ENCODE peak calls at places on chromosomes 2 and 18, in eight cellular contexts. E is lung, Y is adrenal gland, L is MM.1S, K is aorta, W is PC-9, F is SK-N-MC, I is dorsolateral prefrontal cortex. S is an unnamed sample.

GRCh38 chr18:52353589-52353988 is 13.6 kb downstream of the DCC start:
- DNase-seq in E (no peak), Y (no peak), L (no peak), K (no peak), W (no peak), F (no peak), I (peak), S (no peak)

GRCh38 chr18:4455113-4455811 is at the start of gene DLGAP1:
- DNase-seq in E (peak), Y (peak), L (peak), K (peak), W (no peak), F (no peak), I (peak), S (no peak)

GRCh38 chr2:138364554-138365162 is 136.9 kb upstream of the SPOPL start:
- DNase-seq in E (no peak), Y (no peak), L (no peak), K (no peak), W (no peak), F (no peak), I (no peak), S (no peak)

GRCh38 chr2:226984461-226985226 is 148.8 kb downstream of the RHBDD1 start:
- DNase-seq in E (no peak), Y (no peak), L (peak), K (no peak), W (no peak), F (no peak), I (no peak), S (no peak)

GRCh38 chr2:32756074-32756727 is 128.4 kb downstream of the TTC27 start:
- DNase-seq in E (no peak), Y (no peak), L (peak), K (no peak), W (no peak), F (no peak), I (no peak), S (no peak)

GRCh38 chr2:217988840-217989204 is 14.0 kb downstream of the TNS1 start:
- DNase-seq in E (no peak), Y (no peak), L (no peak), K (no peak), W (peak), F (no peak), I (no peak), S (no peak)

GRCh38 chr18:12652861-12653401 is 5.0 kb downstream of the SPIRE1 start:
- DNase-seq in E (no peak), Y (peak), L (peak), K (no peak), W (no peak), F (no peak), I (no peak), S (no peak)

GRCh38 chr2:227141301-227141700 is 22.7 kb downstream of the COL4A4 start:
- DNase-seq in E (no peak), Y (no peak), L (no peak), K (no peak), W (no peak), F (no peak), I (no peak), S (no peak)

GRCh38 chr2:229342376-229342775 is 71.3 kb upstream of the PID1 start:
- DNase-seq in E (peak), Y (peak), L (no peak), K (peak), W (no peak), F (no peak), I (no peak), S (no peak)

GRCh38 chr2:168427451-168427850 is 28.6 kb upstream of the CERS6 start:
- DNase-seq in E (no peak), Y (no peak), L (no peak), K (no peak), W (no peak), F (no peak), I (no peak), S (no peak)

GRCh38 chr2:196718394-196718793 is 78.9 kb downstream of the CCDC150 start:
- DNase-seq in E (no peak), Y (no peak), L (no peak), K (no peak), W (no peak), F (no peak), I (no peak), S (no peak)

GRCh38 chr18:3380384-3380961 is 69.5 kb upstream of the TGIF1 start:
- DNase-seq in E (no peak), Y (no peak), L (no peak), K (no peak), W (peak), F (no peak), I (no peak), S (no peak)

GRCh38 chr18:8389391-8390340 is 219.6 kb upstream of the RAB12 start:
- DNase-seq in E (peak), Y (peak), L (peak), K (peak), W (peak), F (peak), I (peak), S (no peak)

GRCh38 chr2:44769349-44770005 is 172.0 kb upstream of the SIX3 start:
- DNase-seq in E (no peak), Y (no peak), L (no peak), K (no peak), W (no peak), F (no peak), I (no peak), S (no peak)

GRCh38 chr2:120712180-120712678 is 23.4 kb upstream of the GLI2 start:
- DNase-seq in E (no peak), Y (no peak), L (no peak), K (no peak), W (no peak), F (no peak), I (no peak), S (no peak)

GRCh38 chr18:47883771-47884413 is 46.6 kb downstream of the SMAD2 start:
- DNase-seq in E (no peak), Y (peak), L (no peak), K (no peak), W (peak), F (no peak), I (no peak), S (no peak)

GRCh38 chr2:119422521-119422920 is 9.1 kb upstream of the TMEM37 start:
- DNase-seq in E (no peak), Y (no peak), L (no peak), K (no peak), W (no peak), F (no peak), I (no peak), S (no peak)

GRCh38 chr2:58240595-58240937 is 559 bp downstream of the FANCL start:
- DNase-seq in E (no peak), Y (no peak), L (peak), K (no peak), W (no peak), F (no peak), I (no peak), S (no peak)

GRCh38 chr2:70091816-70092215 is 4.5 kb downstream of the PCBP1 start:
- DNase-seq in E (no peak), Y (no peak), L (no peak), K (no peak), W (no peak), F (no peak), I (no peak), S (no peak)

GRCh38 chr2:63064197-63064596 is 13.6 kb downstream of the OTX1 start:
- DNase-seq in E (no peak), Y (no peak), L (no peak), K (no peak), W (no peak), F (no peak), I (no peak), S (no peak)

GRCh38 chr2:158325031-158325781 is 131.3 kb downstream of the CCDC148 start:
- DNase-seq in E (no peak), Y (no peak), L (no peak), K (no peak), W (no peak), F (no peak), I (no peak), S (no peak)

GRCh38 chr18:80109676-80110078 is 615 bp downstream of the ADNP2 start:
- DNase-seq in E (no peak), Y (peak), L (no peak), K (peak), W (no peak), F (no peak), I (no peak), S (no peak)

GRCh38 chr18:49052891-49053644 is 102.3 kb upstream of the SMAD7 start:
- DNase-seq in E (no peak), Y (no peak), L (no peak), K (no peak), W (peak), F (no peak), I (no peak), S (no peak)

GRCh38 chr2:64532030-64532429 is 7.9 kb downstream of the AFTPH start:
- DNase-seq in E (no peak), Y (no peak), L (no peak), K (no peak), W (no peak), F (no peak), I (no peak), S (no peak)

GRCh38 chr18:48938827-48939367 is 11.9 kb downstream of the SMAD7 start:
- DNase-seq in E (no peak), Y (no peak), L (no peak), K (no peak), W (no peak), F (no peak), I (no peak), S (no peak)

GRCh38 chr2:180519276-180519675 is 461.1 kb upstream of the UBE2E3 start:
- DNase-seq in E (no peak), Y (no peak), L (peak), K (no peak), W (peak), F (no peak), I (no peak), S (no peak)

GRCh38 chr2:212941361-212941760 is 210.1 kb downstream of the IKZF2 start:
- DNase-seq in E (no peak), Y (no peak), L (no peak), K (no peak), W (no peak), F (no peak), I (no peak), S (no peak)

GRCh38 chr2:44560352-44560751 is 198.6 kb downstream of the CAMKMT start:
- DNase-seq in E (no peak), Y (peak), L (peak), K (no peak), W (peak), F (no peak), I (no peak), S (no peak)

GRCh38 chr2:41967426-41968181 is 80.2 kb upstream of the PKDCC start:
- DNase-seq in E (peak), Y (no peak), L (no peak), K (peak), W (no peak), F (no peak), I (peak), S (peak)

GRCh38 chr2:119741868-119742267 is 17.9 kb upstream of the PTPN4 start:
- DNase-seq in E (no peak), Y (no peak), L (no peak), K (no peak), W (no peak), F (no peak), I (no peak), S (no peak)

GRCh38 chr18:37654034-37654433 is 88.4 kb upstream of the CELF4 start:
- DNase-seq in E (no peak), Y (no peak), L (no peak), K (no peak), W (no peak), F (no peak), I (no peak), S (no peak)

GRCh38 chr2:70029814-70030409 is 57.4 kb upstream of the PCBP1 start:
- DNase-seq in E (peak), Y (peak), L (peak), K (peak), W (peak), F (peak), I (peak), S (peak)

DNA sequence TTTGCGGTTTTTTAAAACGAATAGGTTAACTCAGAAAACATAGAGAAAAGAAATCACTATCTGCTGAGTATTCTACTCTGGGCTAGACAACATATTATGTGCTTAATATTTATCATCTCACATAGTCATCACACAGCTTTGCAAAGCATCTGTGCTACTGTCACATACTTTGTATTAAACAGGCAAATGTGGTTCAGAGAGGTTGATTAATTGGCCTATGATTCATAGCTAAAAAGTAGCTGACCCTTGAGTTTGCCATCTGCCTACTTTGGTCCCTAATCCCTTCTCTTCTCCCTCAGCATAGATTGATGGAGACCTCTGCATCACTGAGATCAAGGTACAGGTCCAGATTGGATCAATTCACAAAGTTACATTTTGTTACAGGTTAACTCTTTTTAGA is 21.4 kb downstream of the ANKRD30B start:
- DNase-seq in E (no peak), Y (no peak), L (no peak), K (no peak), W (no peak), F (no peak), I (no peak), S (no peak)
- H3K27ac ChIP-seq in E (no peak), Y (no peak), L (no peak), K (no peak), W (no peak), F (no peak), I (no peak), S (no peak)

DNA sequence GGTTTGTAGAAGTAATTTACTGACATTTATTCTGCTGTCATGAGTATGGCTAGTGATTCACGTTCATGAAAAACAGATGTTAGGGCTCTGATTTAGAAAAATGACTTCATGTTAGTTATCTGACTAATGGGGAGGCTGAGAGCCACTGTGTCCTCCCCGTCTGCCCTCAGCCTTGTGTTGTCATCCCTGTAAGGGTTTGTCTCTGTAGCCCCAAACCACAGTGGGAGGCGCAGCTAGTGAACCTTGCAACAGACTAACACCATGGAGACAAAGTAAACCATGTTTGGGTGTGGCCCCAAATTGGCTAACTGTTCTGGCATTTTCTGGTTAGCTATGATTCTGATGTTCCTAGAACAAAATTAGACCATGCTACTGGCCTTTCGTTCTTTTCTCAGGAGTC is 60.3 kb downstream of the LRRFIP1 start:
- DNase-seq in E (peak), Y (peak), L (no peak), K (peak), W (peak), F (no peak), I (no peak), S (peak)
- H3K27ac ChIP-seq in E (peak), Y (peak), L (no peak), K (peak), W (peak), F (peak), I (peak), S (peak)

GRCh38 chr2:236644502-236644911 is 74.9 kb downstream of the ACKR3 start:
- DNase-seq in E (no peak), Y (no peak), L (no peak), K (peak), W (no peak), F (no peak), I (no peak), S (peak)

GRCh38 chr2:236644067-236644466 is 74.4 kb downstream of the ACKR3 start:
- DNase-seq in E (no peak), Y (no peak), L (no peak), K (no peak), W (peak), F (no peak), I (no peak), S (no peak)

GRCh38 chr2:236642125-236642524 is 72.5 kb downstream of the ACKR3 start:
- DNase-seq in E (no peak), Y (no peak), L (no peak), K (peak), W (peak), F (no peak), I (no peak), S (peak)

GRCh38 chr2:236642584-236643291 is 73.1 kb downstream of the ACKR3 start:
- DNase-seq in E (peak), Y (peak), L (no peak), K (peak), W (peak), F (no peak), I (no peak), S (peak)

GRCh38 chr2:236643480-236643879 is 73.9 kb downstream of the ACKR3 start:
- DNase-seq in E (no peak), Y (no peak), L (no peak), K (peak), W (peak), F (no peak), I (no peak), S (peak)
- H3K27ac ChIP-seq in E (peak), Y (peak), L (no peak), K (peak), W (no peak), F (no peak), I (no peak), S (peak)

GRCh38 chr18:43578636-43579203 is 301.4 kb upstream of the SYT4 start:
- DNase-seq in E (no peak), Y (no peak), L (no peak), K (no peak), W (no peak), F (no peak), I (no peak), S (no peak)
- H3K27ac ChIP-seq in E (no peak), Y (no peak), L (no peak), K (no peak), W (no peak), F (no peak), I (no peak), S (no peak)

DNA sequence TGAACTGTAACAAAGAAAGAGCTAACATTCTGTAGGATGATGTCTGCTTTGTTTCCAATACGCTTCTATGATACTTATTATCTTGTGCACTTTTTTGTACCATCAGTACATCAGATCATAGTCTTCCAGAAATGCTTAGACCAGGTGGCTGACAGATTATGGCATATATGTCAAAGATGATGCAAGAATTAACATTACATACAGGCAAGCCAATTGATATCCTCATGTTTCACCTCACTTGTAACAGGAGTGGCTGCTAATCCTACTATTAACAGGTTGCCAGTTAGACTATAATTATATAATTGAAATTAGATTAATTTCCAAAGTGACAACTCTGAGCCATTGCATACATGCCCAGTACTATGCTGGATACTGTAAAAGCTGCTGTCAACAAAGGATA is 77.3 kb downstream of the TLK1 start:
- DNase-seq in E (no peak), Y (no peak), L (no peak), K (no peak), W (no peak), F (no peak), I (no peak), S (no peak)
- H3K27ac ChIP-seq in E (no peak), Y (no peak), L (no peak), K (no peak), W (no peak), F (no peak), I (no peak), S (no peak)

GRCh38 chr2:240791211-240791800 is 28.7 kb downstream of the KIF1A start:
- DNase-seq in E (no peak), Y (no peak), L (no peak), K (peak), W (no peak), F (no peak), I (no peak), S (no peak)

GRCh38 chr2:240790370-240791210 is 29.4 kb downstream of the KIF1A start:
- DNase-seq in E (no peak), Y (no peak), L (no peak), K (peak), W (no peak), F (no peak), I (no peak), S (no peak)

GRCh38 chr2:240793313-240794177 is 26.5 kb downstream of the KIF1A start:
- DNase-seq in E (no peak), Y (no peak), L (no peak), K (peak), W (no peak), F (no peak), I (no peak), S (no peak)

GRCh38 chr2:240792658-240793312 is 27.2 kb downstream of the KIF1A start:
- DNase-seq in E (no peak), Y (no peak), L (no peak), K (peak), W (no peak), F (no peak), I (no peak), S (no peak)

DNA sequence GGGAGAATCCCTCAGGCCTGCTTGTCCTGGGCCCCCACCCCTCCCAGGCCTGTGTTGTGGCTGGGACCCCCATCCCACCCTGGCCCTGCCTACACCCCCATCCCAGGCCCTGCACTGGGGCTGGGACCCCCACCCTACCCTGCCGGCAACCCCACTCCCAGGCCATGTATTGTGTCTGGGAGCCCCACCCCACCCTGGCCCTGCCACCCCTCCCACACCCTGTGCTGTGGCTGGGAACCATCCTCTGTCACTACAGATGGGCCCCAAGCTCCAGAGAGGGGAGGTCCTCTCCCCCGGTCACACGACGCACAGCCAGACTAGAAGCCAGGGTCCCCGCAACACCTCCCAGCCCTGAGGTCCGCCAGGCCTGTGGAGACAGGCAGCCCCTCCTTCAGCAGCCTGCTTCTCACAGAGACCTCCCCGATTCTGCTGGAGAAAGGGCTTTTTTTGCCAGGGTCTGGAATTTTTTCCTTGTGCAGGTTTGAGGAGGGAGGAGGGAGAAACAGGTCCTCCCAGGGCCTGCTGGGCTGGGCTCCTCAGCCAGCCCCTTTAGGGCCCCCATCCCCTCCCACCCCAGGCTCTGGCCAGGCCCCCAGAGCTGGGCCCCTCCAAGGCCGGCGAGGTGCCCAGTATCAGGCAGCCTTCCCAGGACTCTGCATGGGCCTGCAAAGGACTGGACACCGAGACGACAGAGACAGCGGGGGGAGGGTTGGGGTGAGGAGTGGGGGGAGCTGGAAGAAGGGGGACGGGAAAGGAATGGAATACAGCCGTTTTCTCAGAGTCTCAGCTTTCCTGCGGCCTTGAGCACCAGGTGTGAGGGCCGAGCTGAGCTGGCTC is 28.0 kb downstream of the KIF1A start:
- DNase-seq in E (no peak), Y (no peak), L (no peak), K (peak), W (no peak), F (no peak), I (no peak), S (no peak)
- H3K27ac ChIP-seq in E (no peak), Y (no peak), L (no peak), K (no peak), W (no peak), F (no peak), I (peak), S (no peak)

GRCh38 chr2:159635006-159635746 is 18.8 kb upstream of the BAZ2B start:
- DNase-seq in E (no peak), Y (no peak), L (no peak), K (no peak), W (no peak), F (no peak), I (no peak), S (no peak)
- H3K27ac ChIP-seq in E (no peak), Y (no peak), L (no peak), K (no peak), W (no peak), F (no peak), I (no peak), S (peak)

GRCh38 chr2:219438453-219438852 is 3.8 kb downstream of the SPEG start:
- DNase-seq in E (no peak), Y (no peak), L (no peak), K (no peak), W (no peak), F (no peak), I (no peak), S (no peak)

GRCh38 chr2:219437690-219438089 is 3.0 kb downstream of the SPEG start:
- DNase-seq in E (no peak), Y (no peak), L (no peak), K (peak), W (no peak), F (no peak), I (no peak), S (no peak)

GRCh38 chr2:219440388-219441256 is 6.0 kb downstream of the SPEG start:
- DNase-seq in E (no peak), Y (no peak), L (no peak), K (no peak), W (no peak), F (no peak), I (no peak), S (no peak)

GRCh38 chr2:219441451-219442205 is 7.0 kb downstream of the SPEG start:
- DNase-seq in E (no peak), Y (no peak), L (peak), K (peak), W (no peak), F (no peak), I (no peak), S (no peak)

GRCh38 chr2:219439518-219439917 is 4.9 kb downstream of the SPEG start:
- DNase-seq in E (no peak), Y (no peak), L (no peak), K (no peak), W (no peak), F (no peak), I (no peak), S (no peak)
- H3K27ac ChIP-seq in E (no peak), Y (no peak), L (no peak), K (no peak), W (no peak), F (no peak), I (no peak), S (peak)